ENCODE peak calls at places on chromosomes 11 and 22, in four cellular contexts. H, W, Z and B are unnamed samples. For H3K4me1 and H3K27me3, the result is how much of the 10 kb centered on the place peaks cover.

GRCh38 chr22:49964493-49965290 is 4.1 kb downstream of the PIM3 start:
- DNase-seq in H (no peak), Z (no peak), W (peak), B (no peak)

GRCh38 chr11:11969380-11970215 is 38.8 kb downstream of the DKK3 start:
- DNase-seq in H (no peak), Z (no peak), W (no peak), B (no peak)

GRCh38 chr11:10386361-10386760 is 68.7 kb upstream of the AMPD3 start:
- DNase-seq in H (no peak), Z (no peak), W (no peak), B (no peak)

GRCh38 chr22:43136255-43136654 is 6.9 kb downstream of the MCAT start:
- DNase-seq in Z (peak), W (no peak), H (peak), B (no peak)

GRCh38 chr11:64920124-64920523 is 3.1 kb upstream of the ATG2A start:
- DNase-seq in Z (no peak), W (no peak), H (no peak), B (no peak)

GRCh38 chr11:107545101-107545514 is 20.4 kb downstream of the ALKBH8 start:
- DNase-seq in Z (no peak), W (no peak), H (peak), B (no peak)

GRCh38 chr22:43263645-43264514 is 76.9 kb upstream of the TTLL12 start:
- DNase-seq in Z (no peak), W (peak), H (peak), B (no peak)

GRCh38 chr11:71284525-71285092 is 32.2 kb upstream of the SHANK2 start:
- DNase-seq in Z (no peak), W (no peak), H (no peak), B (peak)

GRCh38 chr22:34858026-34858425 is 207.9 kb upstream of the ISX start:
- DNase-seq in H (peak), W (no peak), Z (no peak), B (no peak)

GRCh38 chr11:269146-269890 is 8.9 kb upstream of the NLRP6 start:
- DNase-seq in H (no peak), Z (no peak), W (no peak), B (no peak)

GRCh38 chr11:9037046-9037780 is 33.4 kb upstream of the NRIP3 start:
- DNase-seq in H (no peak), W (no peak), Z (no peak), B (no peak)

GRCh38 chr22:35023692-35024363 is 42.1 kb upstream of the ISX start:
- DNase-seq in Z (peak), W (peak), H (peak), B (peak)

GRCh38 chr11:122020902-122021301 is 95.1 kb downstream of the BLID start:
- DNase-seq in H (no peak), Z (peak), W (no peak), B (no peak)

GRCh38 chr11:2892215-2893020 is 6.8 kb upstream of the CDKN1C start:
- DNase-seq in W (peak), Z (peak), H (peak), B (peak)

GRCh38 chr11:48075637-48076036 is 95.3 kb downstream of the PTPRJ start:
- DNase-seq in W (no peak), H (no peak), Z (no peak), B (no peak)
- H3K4me1 ChIP-seq in W (under half), H (under half), Z (under half), B (under half)

DNA sequence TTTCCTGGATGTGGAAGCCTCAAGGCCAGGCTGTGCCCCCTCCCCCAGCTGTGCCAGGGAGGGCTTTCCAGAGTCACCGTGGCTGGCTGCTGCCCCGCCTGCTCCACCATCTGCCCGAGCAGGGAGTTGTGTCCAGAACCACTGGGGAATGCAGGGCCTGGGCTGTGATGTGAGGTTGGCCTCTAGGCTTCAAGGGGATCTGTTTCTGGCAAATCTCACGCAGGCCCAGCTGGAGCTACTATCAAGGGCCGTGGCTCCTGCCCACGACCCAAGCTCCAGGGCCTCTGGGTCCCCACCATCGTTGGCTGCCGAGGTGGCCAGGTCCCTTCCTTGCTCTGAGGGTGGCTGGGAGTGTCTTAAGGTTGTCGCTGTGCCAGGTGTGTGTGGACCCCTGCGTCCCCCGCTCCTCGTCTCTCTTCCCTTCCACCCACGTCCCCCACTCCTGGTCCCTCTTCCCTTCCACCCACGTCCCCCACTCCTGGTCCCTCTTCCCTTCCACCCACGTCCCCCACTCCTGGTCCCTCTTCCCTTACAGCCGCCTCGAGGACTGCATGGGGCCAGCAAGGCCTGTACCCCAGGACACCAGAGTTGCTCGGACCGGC is 6.1 kb downstream of the BRSK2 start:
- DNase-seq in Z (no peak), W (no peak), H (no peak), B (no peak)
- H3K27me3 ChIP-seq in Z (under half), W (half or more), H (under half), B (under half)

GRCh38 chr22:31244044-31244942 is 32.2 kb downstream of the LIMK2 start:
- DNase-seq in W (no peak), H (peak), Z (peak), B (peak)
- H3K4me1 ChIP-seq in W (under half), H (under half), Z (under half), B (half or more)

DNA sequence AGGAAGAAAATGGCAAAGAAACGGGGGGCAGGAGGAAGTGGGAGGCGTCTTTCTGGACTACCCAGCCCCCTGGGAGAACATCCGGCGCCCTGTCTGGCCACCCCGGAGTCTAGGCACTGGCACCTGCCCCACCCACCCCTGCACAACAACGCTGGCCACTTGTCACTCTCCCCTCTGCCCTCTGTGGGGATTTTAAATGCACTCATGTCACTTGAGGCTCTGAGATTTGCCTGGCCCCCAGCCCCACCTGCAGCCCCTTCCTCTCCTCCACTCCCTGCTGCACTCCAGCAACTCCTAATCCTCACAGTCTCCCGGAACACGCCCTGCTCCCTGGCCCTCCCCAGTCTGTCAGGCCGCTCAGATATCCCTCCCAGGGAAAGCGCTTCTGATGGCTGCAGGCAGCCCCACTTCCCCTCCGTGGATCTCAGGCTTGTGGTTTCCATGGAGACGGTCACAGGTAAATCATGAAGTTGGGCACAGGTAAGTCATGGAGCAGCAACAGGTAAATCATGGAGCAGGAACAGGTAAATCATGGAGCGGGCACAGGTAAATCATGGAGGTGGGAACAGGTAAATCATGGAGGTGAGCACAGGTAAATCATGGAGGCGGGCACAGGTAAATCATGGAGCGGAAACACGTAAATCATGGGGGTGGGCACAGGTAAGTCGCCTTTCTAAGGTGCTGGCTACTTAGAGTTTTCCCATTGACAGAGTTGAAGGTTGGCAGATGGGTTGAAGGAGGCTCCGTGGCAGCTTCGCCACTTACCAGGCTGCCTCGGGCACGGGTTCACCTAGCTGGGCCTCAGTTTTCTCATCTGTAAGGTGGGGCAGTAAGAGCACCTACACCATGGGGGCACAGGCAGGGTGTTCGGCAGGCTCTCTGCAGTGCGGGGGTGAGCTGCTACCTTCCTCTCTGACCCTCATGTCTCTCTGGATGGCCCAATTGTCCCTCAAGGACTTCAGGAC is 79.0 kb upstream of the SHISAL1 start:
- DNase-seq in H (no peak), W (no peak), Z (no peak), B (no peak)
- H3K27me3 ChIP-seq in H (half or more), W (under half), Z (under half), B (under half)

GRCh38 chr11:78188012-78188808 is at the start of gene KCTD21:
- DNase-seq in H (peak), Z (peak), W (peak), B (peak)

GRCh38 chr11:78187366-78188011 is 937 bp downstream of the KCTD21 start:
- DNase-seq in Z (no peak), H (no peak), W (no peak), B (no peak)

GRCh38 chr11:78190374-78190773 is 1.7 kb downstream of the USP35 start:
- DNase-seq in W (no peak), H (no peak), Z (no peak), B (no peak)

GRCh38 chr11:78189851-78190250 is 1.1 kb downstream of the USP35 start:
- DNase-seq in W (no peak), Z (no peak), H (no peak), B (peak)

GRCh38 chr11:78188809-78189724 is at the start of gene USP35:
- DNase-seq in W (no peak), H (no peak), Z (no peak), B (no peak)
- H3K4me1 ChIP-seq in W (under half), H (half or more), Z (under half), B (under half)

GRCh38 chr22:46826438-46826837 is 64.0 kb downstream of the TBC1D22A start:
- DNase-seq in W (no peak), Z (no peak), H (no peak), B (no peak)

GRCh38 chr22:46828323-46829139 is 66.1 kb downstream of the TBC1D22A start:
- DNase-seq in H (no peak), Z (no peak), W (no peak), B (no peak)

GRCh38 chr22:46825145-46825544 is 62.7 kb downstream of the TBC1D22A start:
- DNase-seq in H (no peak), W (no peak), Z (no peak), B (no peak)

GRCh38 chr22:46827781-46828180 is 65.3 kb downstream of the TBC1D22A start:
- DNase-seq in W (no peak), H (no peak), Z (no peak), B (no peak)

DNA sequence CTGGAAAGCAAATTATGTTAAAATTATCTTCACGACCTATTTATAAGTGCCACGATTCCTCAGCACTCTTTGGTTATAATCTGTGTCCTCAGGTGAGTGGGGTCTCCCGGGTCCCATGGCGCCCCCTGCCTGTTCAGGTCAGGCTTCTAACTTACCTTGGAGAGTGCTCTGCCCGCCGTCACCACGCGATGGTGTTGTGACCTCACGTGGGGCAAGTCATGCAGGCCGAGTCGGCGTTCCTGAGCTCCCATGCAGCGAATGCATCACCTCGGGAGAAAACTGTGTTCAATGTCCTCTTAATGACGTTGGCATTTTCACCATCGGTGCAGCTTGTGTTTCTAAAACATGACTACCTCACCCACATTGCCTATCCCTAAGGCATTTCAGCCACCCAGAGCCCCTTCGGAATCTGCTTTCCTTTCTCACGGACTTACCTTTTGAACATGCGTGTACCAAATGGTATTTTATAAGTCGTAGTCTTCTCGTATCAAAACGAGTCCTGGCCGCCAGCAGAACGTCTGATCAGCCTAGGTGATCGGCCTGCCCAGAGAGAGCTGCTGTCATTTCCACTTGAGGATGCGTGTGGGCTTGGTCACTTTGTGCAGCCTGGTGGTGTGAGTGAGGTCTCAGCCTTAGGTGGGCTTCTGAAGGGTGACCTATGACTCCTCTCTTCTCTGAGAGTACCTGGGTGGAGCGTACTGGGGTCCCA is 64.8 kb downstream of the TBC1D22A start:
- DNase-seq in W (no peak), Z (peak), H (no peak), B (peak)
- H3K27me3 ChIP-seq in W (under half), Z (under half), H (under half), B (under half)